ENCODE peak calls at places on chromosomes 3 and 15, in ten cellular contexts. O is nephron progenitor cell, D is posterior cingulate gyrus, H is D341Med, B is NCI-H1105, J is hippocampal formation, M is GM23338, L is AG04449, T is SJSA1, R is GOT3. A is an unnamed sample.
A peak's percentile ranks its signal among the peaks of the same experiment; 100 is the strongest.

GRCh38 chr15:59965741-59966140 is 38.4 kb upstream of the FOXB1 start:
- DNase-seq in T (no peak), O (no peak), D (no peak), L (no peak), R (no peak), H (no peak), J (no peak), M (no peak), B (no peak), A (no peak)

GRCh38 chr15:28021281-28022039 is 77.7 kb downstream of the OCA2 start:
- DNase-seq in L (peak; percentile 51), B (peak; percentile 87), T (peak; percentile 87), M (peak; percentile 84), H (peak; percentile 80), O (peak; percentile 34), R (no peak), J (peak; percentile 39), D (peak; percentile 92), A (peak; percentile 89)

GRCh38 chr3:186998937-186999368 is 68.6 kb downstream of the ST6GAL1 start:
- DNase-seq in M (peak; percentile 96), R (no peak), H (no peak), T (no peak), J (no peak), L (no peak), D (no peak), O (peak; percentile 19), B (no peak), A (peak; percentile 92)

GRCh38 chr15:87687176-87687890 is 569.2 kb downstream of the NTRK3 start:
- DNase-seq in H (no peak), J (no peak), O (no peak), R (no peak), D (no peak), L (no peak), M (no peak), T (no peak), B (no peak), A (no peak)

GRCh38 chr15:93028632-93029612 is 60.1 kb downstream of the RGMA start:
- DNase-seq in B (no peak), M (no peak), L (peak; percentile 69), T (no peak), J (peak; percentile 57), D (peak; percentile 90), H (no peak), O (no peak), R (peak; percentile 38), A (peak; percentile 61)

GRCh38 chr3:186176382-186176990 is 67.6 kb upstream of the ETV5 start:
- DNase-seq in M (no peak), O (no peak), T (no peak), J (no peak), B (no peak), D (no peak), L (no peak), R (no peak), H (no peak), A (peak; percentile 15)

GRCh38 chr3:99429501-99429900 is 208.9 kb upstream of the COL8A1 start:
- DNase-seq in H (no peak), J (no peak), O (no peak), R (no peak), T (no peak), M (no peak), D (no peak), B (no peak), L (no peak), A (no peak)

GRCh38 chr3:147538034-147538433 is 128.9 kb downstream of the ZIC1 start:
- DNase-seq in M (no peak), H (no peak), L (no peak), J (no peak), T (no peak), R (no peak), D (no peak), O (no peak), B (no peak), A (no peak)

GRCh38 chr15:78850926-78851600 is 21.6 kb upstream of the MORF4L1 start:
- DNase-seq in J (peak; percentile 70), L (no peak), D (no peak), H (no peak), B (no peak), O (no peak), M (peak; percentile 50), T (no peak), R (no peak), A (peak; percentile 58)

GRCh38 chr3:69767571-69767970 is 28.3 kb downstream of the MITF start:
- DNase-seq in J (peak; percentile 80), L (no peak), T (no peak), R (no peak), O (no peak), D (peak; percentile 88), M (no peak), B (no peak), H (no peak), A (no peak)

GRCh38 chr3:127646501-127647046 is 17.6 kb downstream of the PODXL2 start:
- DNase-seq in J (no peak), T (no peak), O (no peak), D (peak; percentile 64), R (no peak), L (no peak), M (no peak), H (no peak), B (no peak), A (no peak)

GRCh38 chr3:35616346-35616745 is 23.0 kb upstream of the ARPP21 start:
- DNase-seq in B (no peak), R (no peak), H (no peak), M (no peak), T (no peak), D (no peak), L (no peak), J (no peak), O (no peak), A (no peak)

GRCh38 chr15:36447373-36447772 is 132.1 kb upstream of the CDIN1 start:
- DNase-seq in O (no peak), J (no peak), L (no peak), B (no peak), T (no peak), H (no peak), D (no peak), M (no peak), R (no peak), A (no peak)

GRCh38 chr3:147378186-147378503 is 28.2 kb downstream of the ZIC4 start:
- DNase-seq in L (no peak), B (no peak), J (no peak), R (no peak), D (no peak), H (no peak), T (no peak), O (no peak), M (no peak), A (no peak)

GRCh38 chr15:89904519-89904918 is 8.2 kb downstream of the ARPIN start:
- DNase-seq in R (no peak), T (no peak), L (no peak), D (no peak), J (no peak), B (no peak), H (no peak), O (no peak), M (no peak), A (no peak)

GRCh38 chr15:96325579-96326331 is 4.7 kb upstream of the NR2F2 start:
- DNase-seq in O (no peak), J (no peak), R (no peak), L (no peak), D (no peak), B (no peak), M (peak; percentile 46), H (no peak), T (no peak), A (peak; percentile 52)

GRCh38 chr3:10557783-10558373 is 52.5 kb upstream of the ATP2B2 start:
- DNase-seq in B (no peak), T (no peak), O (no peak), R (no peak), J (no peak), L (no peak), D (no peak), M (no peak), H (no peak), A (peak; percentile 30)

GRCh38 chr3:78737988-78738387 is 1029.8 kb downstream of the ROBO1 start:
- DNase-seq in L (no peak), O (no peak), J (no peak), D (no peak), R (no peak), H (peak; percentile 49), M (no peak), T (no peak), B (no peak), A (no peak)

A was measured in endodermal cell.